ENCODE peak calls at places on chromosomes 2 and 18, in four cellular contexts. K, C, F and Q are unnamed samples.

GRCh38 chr2:26363958-26364357 is 17.4 kb upstream of the ADGRF3 start:
- DNase-seq in K (no peak), F (no peak), C (no peak), Q (no peak)

GRCh38 chr18:49625021-49625691 is 63.3 kb downstream of the LIPG start:
- DNase-seq in F (no peak), C (no peak), K (peak; percentile 44), Q (no peak)

GRCh38 chr18:8389391-8390340 is 219.6 kb upstream of the RAB12 start:
- DNase-seq in C (peak; percentile 42), K (peak; percentile 86), F (peak; percentile 76), Q (peak; percentile 30)

GRCh38 chr2:219573166-219573565 is 1.1 kb downstream of the INHA start:
- DNase-seq in F (no peak), C (no peak), K (no peak), Q (no peak)

GRCh38 chr2:36451512-36451911 is 95.9 kb downstream of the CRIM1 start:
- DNase-seq in K (no peak), F (no peak), C (no peak), Q (no peak)

GRCh38 chr18:49811151-49811938 is 2.0 kb downstream of the ACAA2 start:
- DNase-seq in C (no peak), F (no peak), K (peak; percentile 7), Q (no peak)

GRCh38 chr2:237956402-237956736 is 10.4 kb upstream of the UBE2F start:
- DNase-seq in C (no peak), K (no peak), F (no peak), Q (no peak)

GRCh38 chr18:43805646-43806194 is 528.4 kb upstream of the SYT4 start:
- DNase-seq in K (peak; percentile 1), C (peak; percentile 38), F (peak; percentile 34), Q (no peak)

GRCh38 chr2:71005271-71006202 is 10.9 kb upstream of the TEX261 start:
- DNase-seq in K (no peak), C (no peak), F (no peak), Q (no peak)

GRCh38 chr2:43032248-43032893 is 194.0 kb downstream of the ZFP36L2 start:
- DNase-seq in K (peak; percentile 68), C (no peak), F (peak; percentile 80), Q (no peak)

GRCh38 chr18:39414009-39414700 is 1848.6 kb upstream of the CELF4 start:
- DNase-seq in F (no peak), C (peak; percentile 20), K (peak; percentile 58), Q (no peak)

GRCh38 chr2:144445196-144445595 is 74.7 kb downstream of the ZEB2 start:
- DNase-seq in K (no peak), F (no peak), C (no peak), Q (no peak)

GRCh38 chr2:237319887-237320286 is 94.1 kb downstream of the COL6A3 start:
- DNase-seq in K (no peak), C (no peak), F (no peak), Q (no peak)

GRCh38 chr2:42974697-42975357 is 182.4 kb upstream of the HAAO start:
- DNase-seq in F (peak; percentile 90), K (peak; percentile 66), C (no peak), Q (no peak)

GRCh38 chr18:24878289-24878688 is 417.9 kb downstream of the HRH4 start:
- DNase-seq in F (no peak), C (no peak), K (peak; percentile 61), Q (peak; percentile 45)

GRCh38 chr18:39946623-39947061 is 2008.4 kb upstream of the PIK3C3 start:
- DNase-seq in C (peak; percentile 14), K (peak; percentile 81), F (no peak), Q (no peak)

GRCh38 chr2:126979604-126980003 is 80.9 kb downstream of the TEX51 start:
- DNase-seq in F (no peak), K (no peak), C (no peak), Q (no peak)

DNA sequence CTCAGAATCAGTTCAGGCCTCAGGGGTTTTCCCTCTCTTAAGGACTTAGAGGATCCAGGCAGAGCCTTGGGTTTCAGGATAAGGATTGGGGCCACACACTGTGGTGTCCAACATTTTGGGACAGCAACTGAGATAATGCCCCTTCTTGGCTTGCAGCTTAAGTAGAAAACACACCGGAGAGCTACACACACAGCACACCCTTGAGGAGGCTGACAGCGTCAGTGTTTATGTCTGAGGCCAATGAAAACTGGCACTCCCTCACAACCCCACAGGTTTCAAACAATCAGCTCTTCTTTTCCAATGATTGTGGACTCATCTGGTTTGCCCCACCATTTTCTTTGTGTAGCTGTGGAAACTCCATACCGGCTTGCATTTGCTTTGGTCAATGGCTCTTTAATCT is 257.7 kb downstream of the CDCA7 start:
- DNase-seq in C (no peak), F (no peak), K (no peak), Q (no peak)
- TF ChIP-seq CTCF in C (no peak), F (no peak), K (no peak), Q (no peak)

DNA sequence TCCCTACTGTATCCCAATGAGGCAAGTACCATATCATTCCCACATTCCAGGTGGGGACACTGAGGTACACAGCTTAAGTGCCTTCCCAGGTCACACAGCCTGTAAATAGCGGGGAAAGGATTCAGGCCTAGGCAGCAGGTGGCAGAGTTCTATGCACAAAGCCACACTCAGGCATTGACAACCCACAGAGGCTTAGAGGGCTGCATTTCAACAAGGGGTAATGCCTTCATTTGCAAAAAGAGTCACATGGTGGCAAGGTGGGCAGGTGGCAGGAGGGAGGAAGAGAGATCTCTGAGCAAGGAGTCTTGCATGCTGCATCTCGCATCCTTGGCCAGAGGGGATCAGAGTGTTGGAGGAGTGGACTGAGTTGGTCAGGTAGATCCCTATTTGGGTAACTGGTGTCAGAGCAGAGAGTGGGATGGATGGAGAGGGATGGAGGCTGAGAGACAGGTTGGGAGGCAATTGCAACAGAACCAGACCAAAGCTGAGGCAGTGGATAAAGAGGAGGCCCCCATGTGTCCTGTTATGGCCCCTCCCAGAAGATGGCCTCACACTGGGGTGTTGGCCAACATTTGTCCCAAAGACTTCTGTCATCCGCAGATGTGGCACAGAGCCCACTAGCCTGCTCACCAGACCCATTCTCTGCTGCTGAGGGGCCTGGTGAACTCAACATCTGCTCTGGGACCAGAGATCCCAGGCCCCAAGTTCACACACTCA is 189.6 kb downstream of the ZBTB7C start:
- DNase-seq in F (peak; percentile 51), C (no peak), K (no peak), Q (no peak)
- TF ChIP-seq CTCF in F (no peak), C (no peak), K (no peak), Q (no peak)

DNA sequence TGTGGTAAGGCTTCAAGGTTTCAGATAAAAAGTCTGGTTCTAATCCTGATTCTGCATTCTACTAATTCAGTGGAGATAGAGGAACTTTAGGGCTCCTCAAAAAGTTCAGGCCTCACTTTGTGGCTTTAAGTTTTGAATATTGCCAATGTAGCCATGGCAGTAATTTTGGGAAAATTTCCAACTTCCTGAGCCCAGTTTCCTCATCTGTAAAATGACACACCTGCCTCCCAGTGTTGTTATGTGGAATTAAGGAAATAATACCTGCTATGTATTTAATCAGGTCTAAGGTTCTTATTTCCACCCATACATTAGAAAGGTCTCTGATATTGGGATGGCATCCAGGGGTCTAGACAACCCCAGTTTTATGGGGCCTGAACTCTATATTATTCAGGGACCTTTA is 147.5 kb upstream of the ITGA6 start:
- DNase-seq in F (no peak), C (no peak), K (peak; percentile 57), Q (no peak)
- TF ChIP-seq CTCF in F (no peak), C (no peak), K (peak; percentile 49), Q (no peak)

GRCh38 chr18:41942254-41942653 is 12.8 kb upstream of the PIK3C3 start:
- DNase-seq in C (no peak), K (no peak), F (no peak), Q (no peak)

GRCh38 chr18:41940506-41941215 is 14.4 kb upstream of the PIK3C3 start:
- DNase-seq in C (peak; percentile 52), F (no peak), K (peak; percentile 56), Q (peak; percentile 18)

GRCh38 chr18:41936471-41937134 is 18.4 kb upstream of the PIK3C3 start:
- DNase-seq in C (no peak), K (no peak), F (no peak), Q (no peak)

GRCh38 chr18:41939326-41939725 is 15.7 kb upstream of the PIK3C3 start:
- DNase-seq in F (no peak), C (no peak), K (no peak), Q (no peak)

DNA sequence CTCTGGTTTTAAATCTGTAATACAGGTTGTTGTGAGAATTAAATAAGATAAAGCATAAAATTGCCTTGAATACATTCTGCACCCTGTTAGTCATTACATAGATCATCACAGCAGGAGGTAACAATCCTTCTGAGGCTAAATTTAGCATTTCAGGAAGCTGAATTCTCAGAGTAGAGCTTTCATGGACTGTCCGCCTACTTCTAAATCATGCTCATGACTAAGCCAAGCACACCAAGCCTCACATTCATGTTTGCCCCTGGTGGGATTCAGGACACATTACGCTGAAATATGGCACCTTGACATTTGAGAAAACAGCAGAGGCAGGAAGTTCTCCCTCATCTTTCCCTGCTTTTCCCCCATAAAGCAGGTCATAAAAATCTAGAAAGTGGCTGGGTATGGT is 16.6 kb upstream of the PIK3C3 start:
- DNase-seq in C (peak; percentile 50), K (peak; percentile 21), F (no peak), Q (no peak)
- TF ChIP-seq CTCF in C (no peak), K (no peak), F (no peak), Q (no peak)

GRCh38 chr18:366466-367053 is 98.7 kb upstream of the THOC1 start:
- DNase-seq in K (no peak), F (no peak), C (no peak), Q (no peak)
- TF ChIP-seq CTCF in K (no peak), F (no peak), C (no peak), Q (no peak)

GRCh38 chr2:23412556-23413155 is 27.7 kb downstream of the KLHL29 start:
- DNase-seq in K (peak; percentile 82), F (no peak), C (no peak), Q (peak; percentile 10)

GRCh38 chr2:23417310-23417709 is 32.3 kb downstream of the KLHL29 start:
- DNase-seq in C (no peak), K (no peak), F (no peak), Q (no peak)

GRCh38 chr2:23414106-23414505 is 29.1 kb downstream of the KLHL29 start:
- DNase-seq in C (no peak), K (no peak), F (no peak), Q (no peak)

GRCh38 chr2:23413641-23414040 is 28.7 kb downstream of the KLHL29 start:
- DNase-seq in K (no peak), F (no peak), C (no peak), Q (no peak)

DNA sequence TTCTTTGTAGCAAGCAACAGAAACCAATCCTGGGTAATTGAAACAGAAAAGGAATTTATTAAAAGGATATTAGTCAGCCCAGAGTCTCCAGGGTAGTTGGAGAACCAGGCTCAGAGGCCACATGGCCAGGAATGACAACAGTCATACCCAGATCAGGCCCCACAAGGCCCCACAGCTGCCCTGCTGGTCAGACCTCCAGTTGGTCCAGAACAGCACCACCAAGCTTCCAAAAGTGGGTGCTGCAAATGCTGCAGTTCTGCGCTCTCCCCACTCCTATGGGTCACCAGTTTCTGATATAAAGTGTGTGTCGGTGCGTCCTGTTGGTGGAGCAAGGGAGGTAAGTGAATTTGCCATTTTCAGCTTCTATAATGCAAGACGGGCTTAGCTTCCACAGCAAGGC is 29.9 kb downstream of the KLHL29 start:
- DNase-seq in F (no peak), K (peak; percentile 32), C (no peak), Q (no peak)
- TF ChIP-seq CTCF in F (no peak), K (peak; percentile 44), C (peak; percentile 37), Q (peak; percentile 4)

GRCh38 chr2:99072556-99072955 is 69.0 kb upstream of the C2orf15 start:
- DNase-seq in K (no peak), C (no peak), F (no peak), Q (no peak)

GRCh38 chr2:99066075-99066557 is 75.4 kb upstream of the C2orf15 start:
- DNase-seq in K (peak; percentile 78), F (no peak), C (peak; percentile 14), Q (peak; percentile 11)

GRCh38 chr2:99067871-99068270 is 73.6 kb upstream of the C2orf15 start:
- DNase-seq in C (no peak), F (no peak), K (no peak), Q (no peak)

GRCh38 chr2:99066602-99067001 is 74.9 kb upstream of the C2orf15 start:
- DNase-seq in K (peak; percentile 49), C (peak; percentile 12), F (no peak), Q (peak; percentile 8)
- TF ChIP-seq CTCF in K (peak; percentile 52), C (peak; percentile 52), F (no peak), Q (peak; percentile 53)